ENCODE peak calls at places on chromosomes 13 and 19, in eight cellular contexts. Y is activated CD4-positive, alpha-beta T cell treated with anti-CD3 and anti-CD28 coated beads, Interleukin-2, amount 10 ng/mL, durations not matched to agents 7 days and 5 days; P is DMS53; S is HCEC 1CT; X is fibroblast of lung; V is stimulated activated naive CD4-positive, alpha-beta T cell; H is epithelial cell of proximal tubule; O is MG63. D is an unnamed sample.

GRCh38 chr19:46990998-46991676 is 28.5 kb upstream of the NPAS1 start:
- DNase-seq in Y (peak), P (peak), S (peak), X (peak), V (no peak), H (no peak), O (peak), D (peak)

GRCh38 chr13:101341464-101341863 is 74.8 kb downstream of the NALCN start:
- DNase-seq in Y (no peak), P (no peak), S (peak), X (peak), V (no peak), H (no peak), O (no peak), D (no peak)

GRCh38 chr13:107788464-107789165 is 426.7 kb downstream of the LIG4 start:
- DNase-seq in Y (no peak), P (no peak), S (no peak), X (no peak), V (no peak), H (no peak), O (no peak), D (no peak)

GRCh38 chr13:31476266-31476665 is 263.1 kb upstream of the RXFP2 start:
- DNase-seq in Y (no peak), P (no peak), S (peak), X (peak), V (no peak), H (no peak), O (peak), D (no peak)

GRCh38 chr13:109616021-109616420 is 170.4 kb downstream of the IRS2 start:
- DNase-seq in Y (no peak), P (no peak), S (no peak), X (no peak), V (no peak), H (no peak), O (no peak), D (no peak)

GRCh38 chr19:46603752-46604241 is 2.7 kb downstream of the CALM3 start:
- DNase-seq in Y (no peak), P (no peak), S (no peak), X (no peak), V (no peak), H (no peak), O (no peak), D (no peak)

GRCh38 chr19:7928334-7928706 is 2.4 kb upstream of the CTXN1 start:
- DNase-seq in Y (no peak), P (no peak), S (no peak), X (peak), V (no peak), H (no peak), O (no peak), D (no peak)

GRCh38 chr13:49429061-49429460 is 14.8 kb downstream of the CAB39L start:
- DNase-seq in Y (no peak), P (no peak), S (no peak), X (no peak), V (no peak), H (no peak), O (no peak), D (no peak)

GRCh38 chr13:46655727-46656180 is 102.8 kb downstream of the LRCH1 start:
- DNase-seq in Y (no peak), P (no peak), S (no peak), X (peak), V (no peak), H (no peak), O (peak), D (no peak)

D was measured in tibial artery.